ENCODE peak calls at places on chromosomes 3 and 15, in five cellular contexts. B is uterus, M is PC-9, E is IMR-90, N is cardiac muscle cell. W is an unnamed sample.
A peak's percentile ranks its signal among the peaks of the same experiment; 100 is the strongest.

GRCh38 chr3:15300318-15301078 is 31.9 kb downstream of the SH3BP5 start:
- DNase-seq in B (peak; percentile 76), N (no peak), E (peak; percentile 74), M (peak; percentile 84), W (no peak)

GRCh38 chr3:123406598-123406997 is 42.3 kb downstream of the ADCY5 start:
- DNase-seq in B (peak; percentile 77), N (peak; percentile 73), E (no peak), M (no peak), W (peak; percentile 72)

GRCh38 chr3:197730200-197730599 is 6.5 kb downstream of the RUBCN start:
- DNase-seq in B (no peak), E (peak; percentile 82), N (no peak), M (peak; percentile 78), W (no peak)

GRCh38 chr3:150352931-150353330 is 55.2 kb upstream of the TSC22D2 start:
- DNase-seq in B (no peak), E (no peak), N (no peak), M (no peak), W (no peak)

GRCh38 chr3:125045965-125046364 is 9.8 kb downstream of the HEG1 start:
- DNase-seq in N (no peak), B (no peak), M (no peak), E (peak; percentile 87), W (no peak)

GRCh38 chr3:25895443-25895842 is 105.6 kb downstream of the OXSM start:
- DNase-seq in B (no peak), N (peak; percentile 47), M (no peak), E (peak; percentile 84), W (no peak)

GRCh38 chr3:113186566-113186965 is 24.8 kb upstream of the BOC start:
- DNase-seq in E (no peak), B (no peak), M (no peak), N (no peak), W (no peak)

GRCh38 chr3:23761440-23761896 is 44.3 kb upstream of the UBE2E1 start:
- DNase-seq in B (no peak), N (peak; percentile 49), E (peak; percentile 55), M (no peak), W (no peak)

GRCh38 chr3:99548674-99549073 is 89.7 kb upstream of the COL8A1 start:
- DNase-seq in N (no peak), E (no peak), M (no peak), B (no peak), W (no peak)

GRCh38 chr3:86988986-86989385 is 2.0 kb downstream of the VGLL3 start:
- DNase-seq in E (no peak), M (no peak), B (no peak), N (no peak), W (no peak)

GRCh38 chr3:169227911-169228310 is 435.6 kb downstream of the MECOM start:
- DNase-seq in E (peak; percentile 71), M (no peak), N (no peak), B (no peak), W (no peak)

GRCh38 chr3:60386311-60386710 is 864.9 kb downstream of the FHIT start:
- DNase-seq in N (no peak), B (no peak), M (no peak), E (no peak), W (no peak)

GRCh38 chr3:113741086-113741485 is 5.0 kb downstream of the NAA50 start:
- DNase-seq in N (no peak), E (no peak), B (no peak), M (no peak), W (no peak)

GRCh38 chr3:48427630-48427962 is 2.3 kb downstream of the PLXNB1 start:
- DNase-seq in E (no peak), B (no peak), M (no peak), N (no peak), W (peak; percentile 46)

GRCh38 chr15:42035362-42035761 is 14.5 kb upstream of the PLA2G4E start:
- DNase-seq in M (no peak), N (no peak), B (no peak), E (peak; percentile 11), W (no peak)

GRCh38 chr3:152589644-152590043 is 245.3 kb upstream of the P2RY1 start:
- DNase-seq in M (no peak), E (no peak), N (no peak), B (no peak), W (no peak)

GRCh38 chr15:71800835-71801745 is 9.3 kb upstream of the NR2E3 start:
- DNase-seq in M (peak; percentile 65), B (peak; percentile 36), N (peak; percentile 77), E (peak; percentile 89), W (peak; percentile 66)

GRCh38 chr15:48103647-48104046 is 17.1 kb upstream of the SLC24A5 start:
- DNase-seq in M (no peak), B (no peak), N (no peak), E (no peak), W (no peak)

GRCh38 chr3:53122933-53123305 is 7.3 kb downstream of the RFT1 start:
- DNase-seq in B (no peak), N (no peak), E (no peak), M (no peak), W (no peak)

GRCh38 chr3:150830094-150830681 is 67.2 kb upstream of the SIAH2 start:
- DNase-seq in N (peak; percentile 39), M (no peak), E (no peak), B (no peak), W (no peak)

GRCh38 chr15:95446854-95447253 is 883.6 kb upstream of the NR2F2 start:
- DNase-seq in E (no peak), N (no peak), M (no peak), B (no peak), W (no peak)

GRCh38 chr3:195556390-195556789 is 13.3 kb upstream of the PPP1R2 start:
- DNase-seq in E (no peak), N (peak; percentile 47), M (no peak), B (no peak), W (no peak)

GRCh38 chr3:57681691-57682090 is 11.2 kb downstream of the DENND6A start:
- DNase-seq in N (no peak), E (no peak), B (no peak), M (no peak), W (no peak)

GRCh38 chr3:57683286-57683685 is 9.6 kb downstream of the DENND6A start:
- DNase-seq in M (no peak), E (no peak), N (no peak), B (no peak), W (no peak)

GRCh38 chr3:57680046-57680445 is 12.8 kb downstream of the DENND6A start:
- DNase-seq in E (no peak), B (no peak), N (no peak), M (no peak), W (no peak)

DNA sequence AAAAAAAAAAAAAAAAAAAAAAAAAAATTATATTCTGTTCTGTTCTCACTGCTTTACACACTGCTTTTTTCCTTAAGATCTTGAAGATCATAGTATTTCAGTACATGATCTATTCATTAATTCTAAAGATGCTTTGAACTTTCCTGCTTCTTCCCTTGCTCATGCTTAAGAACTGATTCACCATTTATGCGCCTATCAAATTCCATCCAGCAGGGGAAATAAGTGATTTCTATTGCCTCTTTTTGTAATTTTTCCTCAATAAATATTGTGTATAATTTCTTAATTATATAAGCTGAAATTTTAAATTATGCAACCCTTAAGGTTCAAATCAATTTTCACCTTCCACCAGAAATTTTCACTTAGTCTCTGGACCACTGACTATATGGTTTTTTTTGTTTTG is 10.6 kb downstream of the DENND6A start:
- DNase-seq in B (no peak), M (no peak), N (no peak), E (peak; percentile 53), W (no peak)
- TF ChIP-seq CTCF in B (no peak), M (peak; percentile 55), N (peak; percentile 36), E (peak; percentile 40), W (peak; percentile 11)

GRCh38 chr3:153853163-153853562 is 268.0 kb upstream of the ARHGEF26 start:
- DNase-seq in N (no peak), B (no peak), M (no peak), E (no peak), W (no peak)
- H3K27me3 ChIP-seq in N (no peaks in the 10 kb centered on the region), B (no peaks in the 10 kb centered on the region), M (no peaks in the 10 kb centered on the region), E (no peaks in the 10 kb centered on the region), W (no peaks in the 10 kb centered on the region)

DNA sequence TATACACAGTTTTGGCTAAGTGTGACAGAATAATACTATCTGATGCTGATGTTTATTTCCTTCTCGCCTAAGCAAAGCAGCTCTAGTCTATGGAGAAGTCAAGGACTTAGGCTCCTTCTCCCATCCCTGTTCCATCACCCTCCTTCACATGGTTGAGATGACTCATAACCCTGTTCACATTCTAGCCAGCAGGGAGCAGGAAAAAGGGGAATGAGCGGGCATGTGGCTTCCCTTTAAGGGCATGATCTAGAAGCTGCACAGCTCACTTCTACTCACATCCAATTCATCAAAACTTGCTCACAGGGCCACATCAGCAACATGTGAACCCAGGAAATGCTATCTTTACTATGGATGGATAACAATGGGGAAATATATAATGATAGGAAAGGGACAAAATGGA is 40.9 kb downstream of the CBLB start:
- DNase-seq in M (no peak), B (peak; percentile 35), E (peak; percentile 90), N (no peak), W (no peak)
- TF ChIP-seq CTCF in M (no peak), B (peak; percentile 35), E (peak; percentile 62), N (peak; percentile 59), W (no peak)

GRCh38 chr3:174199696-174200095 is 659.4 kb upstream of the NAALADL2 start:
- DNase-seq in M (no peak), N (no peak), B (no peak), E (peak; percentile 18), W (no peak)
- H3K27me3 ChIP-seq in M (no peaks in the 10 kb centered on the region), N (no peaks in the 10 kb centered on the region), B (no peaks in the 10 kb centered on the region), E (no peaks in the 10 kb centered on the region), W (no peaks in the 10 kb centered on the region)